ENCODE peak calls at places on chromosomes 2 and 18, in ten cellular contexts. One of them, this sample, is unnamed.

GRCh38 chr18:60067426-60068210 is 167.8 kb downstream of the PMAIP1 start:
- DNase-seq in tibial artery: no peak
- DNase-seq in fibroblast of lung: peak
- DNase-seq in tibial nerve: no peak
- DNase-seq in astrocyte of the spinal cord: no peak
- DNase-seq in fibroblast of pulmonary artery: no peak
- DNase-seq in AG09309: no peak
- DNase-seq in foreskin fibroblast: no peak
- DNase-seq in prostate gland: no peak
- DNase-seq in HFF-Myc: no peak
- DNase-seq in this sample: peak

GRCh38 chr2:86017901-86018896 is 87.5 kb downstream of the POLR1A start:
- DNase-seq in tibial artery: peak
- DNase-seq in fibroblast of lung: peak
- DNase-seq in tibial nerve: no peak
- DNase-seq in astrocyte of the spinal cord: no peak
- DNase-seq in fibroblast of pulmonary artery: no peak
- DNase-seq in AG09309: no peak
- DNase-seq in foreskin fibroblast: peak
- DNase-seq in prostate gland: peak
- DNase-seq in HFF-Myc: no peak
- DNase-seq in this sample: no peak

GRCh38 chr2:207499114-207499513 is 30.6 kb upstream of the CREB1 start:
- DNase-seq in tibial artery: no peak
- DNase-seq in fibroblast of lung: no peak
- DNase-seq in tibial nerve: no peak
- DNase-seq in astrocyte of the spinal cord: no peak
- DNase-seq in fibroblast of pulmonary artery: no peak
- DNase-seq in AG09309: no peak
- DNase-seq in foreskin fibroblast: no peak
- DNase-seq in prostate gland: no peak
- DNase-seq in HFF-Myc: no peak
- DNase-seq in this sample: no peak

GRCh38 chr2:240013343-240013742 is 11.8 kb downstream of the NDUFA10 start:
- DNase-seq in tibial artery: no peak
- DNase-seq in fibroblast of lung: peak
- DNase-seq in tibial nerve: no peak
- DNase-seq in astrocyte of the spinal cord: peak
- DNase-seq in fibroblast of pulmonary artery: peak
- DNase-seq in AG09309: no peak
- DNase-seq in foreskin fibroblast: peak
- DNase-seq in prostate gland: no peak
- DNase-seq in HFF-Myc: no peak
- DNase-seq in this sample: peak

GRCh38 chr2:96584017-96584416 is 47.5 kb downstream of the ARID5A start:
- DNase-seq in tibial artery: no peak
- DNase-seq in fibroblast of lung: peak
- DNase-seq in tibial nerve: no peak
- DNase-seq in astrocyte of the spinal cord: no peak
- DNase-seq in fibroblast of pulmonary artery: peak
- DNase-seq in AG09309: no peak
- DNase-seq in foreskin fibroblast: peak
- DNase-seq in prostate gland: no peak
- DNase-seq in HFF-Myc: no peak
- DNase-seq in this sample: no peak

GRCh38 chr2:129620411-129620810 is 359.1 kb upstream of the RAB6C start:
- DNase-seq in tibial artery: no peak
- DNase-seq in fibroblast of lung: no peak
- DNase-seq in tibial nerve: no peak
- DNase-seq in astrocyte of the spinal cord: no peak
- DNase-seq in fibroblast of pulmonary artery: no peak
- DNase-seq in AG09309: no peak
- DNase-seq in foreskin fibroblast: no peak
- DNase-seq in prostate gland: no peak
- DNase-seq in HFF-Myc: no peak
- DNase-seq in this sample: no peak

GRCh38 chr2:218831378-218831990 is at the start of gene PRKAG3:
- DNase-seq in tibial artery: peak
- DNase-seq in fibroblast of lung: no peak
- DNase-seq in tibial nerve: no peak
- DNase-seq in astrocyte of the spinal cord: no peak
- DNase-seq in fibroblast of pulmonary artery: no peak
- DNase-seq in AG09309: no peak
- DNase-seq in foreskin fibroblast: no peak
- DNase-seq in prostate gland: no peak
- DNase-seq in HFF-Myc: no peak
- DNase-seq in this sample: peak

GRCh38 chr2:113158884-113159553 is 14.8 kb upstream of the PSD4 start:
- DNase-seq in tibial artery: peak
- DNase-seq in fibroblast of lung: peak
- DNase-seq in tibial nerve: no peak
- DNase-seq in astrocyte of the spinal cord: peak
- DNase-seq in fibroblast of pulmonary artery: no peak
- DNase-seq in AG09309: no peak
- DNase-seq in foreskin fibroblast: peak
- DNase-seq in prostate gland: peak
- DNase-seq in HFF-Myc: no peak
- DNase-seq in this sample: peak

GRCh38 chr2:189639003-189639609 is 22.2 kb upstream of the ASNSD1 start:
- DNase-seq in tibial artery: no peak
- DNase-seq in fibroblast of lung: peak
- DNase-seq in tibial nerve: no peak
- DNase-seq in astrocyte of the spinal cord: no peak
- DNase-seq in fibroblast of pulmonary artery: no peak
- DNase-seq in AG09309: no peak
- DNase-seq in foreskin fibroblast: peak
- DNase-seq in prostate gland: no peak
- DNase-seq in HFF-Myc: no peak
- DNase-seq in this sample: no peak

GRCh38 chr2:96536445-96537065 is at the start of gene ARID5A:
- DNase-seq in tibial artery: peak
- DNase-seq in fibroblast of lung: peak
- DNase-seq in tibial nerve: peak
- DNase-seq in astrocyte of the spinal cord: peak
- DNase-seq in fibroblast of pulmonary artery: peak
- DNase-seq in AG09309: no peak
- DNase-seq in foreskin fibroblast: peak
- DNase-seq in prostate gland: peak
- DNase-seq in HFF-Myc: no peak
- DNase-seq in this sample: peak

GRCh38 chr2:74092236-74092635 is 55.5 kb downstream of the BOLA3 start:
- DNase-seq in tibial artery: no peak
- DNase-seq in fibroblast of lung: peak
- DNase-seq in tibial nerve: peak
- DNase-seq in astrocyte of the spinal cord: peak
- DNase-seq in fibroblast of pulmonary artery: no peak
- DNase-seq in AG09309: no peak
- DNase-seq in foreskin fibroblast: no peak
- DNase-seq in prostate gland: no peak
- DNase-seq in HFF-Myc: no peak
- DNase-seq in this sample: no peak

GRCh38 chr2:78861546-78861945 is 164.0 kb upstream of the REG3G start:
- DNase-seq in tibial artery: no peak
- DNase-seq in fibroblast of lung: no peak
- DNase-seq in tibial nerve: no peak
- DNase-seq in astrocyte of the spinal cord: no peak
- DNase-seq in fibroblast of pulmonary artery: peak
- DNase-seq in AG09309: no peak
- DNase-seq in foreskin fibroblast: no peak
- DNase-seq in prostate gland: no peak
- DNase-seq in HFF-Myc: peak
- DNase-seq in this sample: no peak

GRCh38 chr2:28583899-28584553 is 88.2 kb downstream of the PLB1 start:
- DNase-seq in tibial artery: peak
- DNase-seq in fibroblast of lung: peak
- DNase-seq in tibial nerve: peak
- DNase-seq in astrocyte of the spinal cord: peak
- DNase-seq in fibroblast of pulmonary artery: peak
- DNase-seq in AG09309: peak
- DNase-seq in foreskin fibroblast: peak
- DNase-seq in prostate gland: no peak
- DNase-seq in HFF-Myc: peak
- DNase-seq in this sample: peak

GRCh38 chr2:191846787-191847620 is at the start of gene CAVIN2:
- DNase-seq in tibial artery: peak
- DNase-seq in fibroblast of lung: peak
- DNase-seq in tibial nerve: peak
- DNase-seq in astrocyte of the spinal cord: peak
- DNase-seq in fibroblast of pulmonary artery: peak
- DNase-seq in AG09309: no peak
- DNase-seq in foreskin fibroblast: peak
- DNase-seq in prostate gland: peak
- DNase-seq in HFF-Myc: peak
- DNase-seq in this sample: peak
- H3K4me3 ChIP-seq in tibial artery: peak
- H3K4me3 ChIP-seq in fibroblast of lung: peak
- H3K4me3 ChIP-seq in tibial nerve: peak
- H3K4me3 ChIP-seq in astrocyte of the spinal cord: peak
- H3K4me3 ChIP-seq in fibroblast of pulmonary artery: peak
- H3K4me3 ChIP-seq in AG09309: peak
- H3K4me3 ChIP-seq in foreskin fibroblast: peak
- H3K4me3 ChIP-seq in prostate gland: peak
- H3K4me3 ChIP-seq in HFF-Myc: peak
- H3K4me3 ChIP-seq in this sample: peak

DNA sequence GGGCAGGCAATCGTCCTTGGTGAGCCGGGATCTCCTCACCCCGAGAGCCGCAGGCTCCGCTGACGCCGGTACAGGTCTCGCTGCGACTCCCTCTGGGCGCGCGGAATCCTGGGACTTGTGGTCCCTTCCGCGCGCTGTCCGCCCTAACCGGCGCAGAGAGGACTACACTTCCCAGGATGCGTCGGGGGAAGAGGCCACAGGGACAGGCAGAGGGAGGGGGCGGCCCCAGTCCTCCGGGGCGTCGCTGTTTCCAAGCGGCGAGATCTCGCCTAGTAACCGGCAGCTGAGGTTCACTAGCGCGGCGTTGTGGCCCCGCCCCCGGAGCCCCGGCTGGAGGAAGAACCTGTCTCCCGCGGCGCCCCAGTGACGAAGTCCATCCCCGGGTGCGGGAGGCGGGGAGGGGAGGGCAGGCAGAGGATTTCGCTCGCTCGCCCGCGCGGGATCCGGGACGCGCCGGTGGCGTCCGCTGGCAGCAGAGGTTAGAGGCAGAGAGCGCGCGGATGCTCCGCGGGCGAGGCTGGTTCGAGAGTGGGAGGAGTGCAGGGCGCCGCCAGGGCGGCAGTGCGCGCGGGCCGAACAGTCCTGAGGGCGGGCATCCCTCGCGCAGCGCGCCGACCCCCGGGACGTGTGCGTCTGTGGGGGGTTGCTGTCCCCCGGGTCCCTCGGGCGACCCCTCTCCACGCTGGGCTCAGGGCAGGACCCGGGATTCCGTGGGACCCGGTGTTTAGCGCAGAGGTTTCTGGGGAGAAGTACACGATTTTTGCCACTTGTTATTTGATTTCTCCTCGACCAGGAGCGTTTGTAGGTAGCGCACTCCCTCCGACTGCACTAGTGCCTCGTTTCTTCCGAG is at the start of gene EML6:
- DNase-seq in tibial artery: peak
- DNase-seq in fibroblast of lung: peak
- DNase-seq in tibial nerve: peak
- DNase-seq in astrocyte of the spinal cord: peak
- DNase-seq in fibroblast of pulmonary artery: peak
- DNase-seq in AG09309: peak
- DNase-seq in foreskin fibroblast: peak
- DNase-seq in prostate gland: peak
- DNase-seq in HFF-Myc: peak
- DNase-seq in this sample: peak
- TF ChIP-seq CTCF in tibial artery: peak
- TF ChIP-seq CTCF in fibroblast of lung: no peak
- TF ChIP-seq CTCF in tibial nerve: no peak
- TF ChIP-seq CTCF in astrocyte of the spinal cord: peak
- TF ChIP-seq CTCF in fibroblast of pulmonary artery: peak
- TF ChIP-seq CTCF in AG09309: peak
- TF ChIP-seq CTCF in foreskin fibroblast: peak
- TF ChIP-seq CTCF in prostate gland: peak
- TF ChIP-seq CTCF in HFF-Myc: no peak
- TF ChIP-seq CTCF in this sample: no peak

DNA sequence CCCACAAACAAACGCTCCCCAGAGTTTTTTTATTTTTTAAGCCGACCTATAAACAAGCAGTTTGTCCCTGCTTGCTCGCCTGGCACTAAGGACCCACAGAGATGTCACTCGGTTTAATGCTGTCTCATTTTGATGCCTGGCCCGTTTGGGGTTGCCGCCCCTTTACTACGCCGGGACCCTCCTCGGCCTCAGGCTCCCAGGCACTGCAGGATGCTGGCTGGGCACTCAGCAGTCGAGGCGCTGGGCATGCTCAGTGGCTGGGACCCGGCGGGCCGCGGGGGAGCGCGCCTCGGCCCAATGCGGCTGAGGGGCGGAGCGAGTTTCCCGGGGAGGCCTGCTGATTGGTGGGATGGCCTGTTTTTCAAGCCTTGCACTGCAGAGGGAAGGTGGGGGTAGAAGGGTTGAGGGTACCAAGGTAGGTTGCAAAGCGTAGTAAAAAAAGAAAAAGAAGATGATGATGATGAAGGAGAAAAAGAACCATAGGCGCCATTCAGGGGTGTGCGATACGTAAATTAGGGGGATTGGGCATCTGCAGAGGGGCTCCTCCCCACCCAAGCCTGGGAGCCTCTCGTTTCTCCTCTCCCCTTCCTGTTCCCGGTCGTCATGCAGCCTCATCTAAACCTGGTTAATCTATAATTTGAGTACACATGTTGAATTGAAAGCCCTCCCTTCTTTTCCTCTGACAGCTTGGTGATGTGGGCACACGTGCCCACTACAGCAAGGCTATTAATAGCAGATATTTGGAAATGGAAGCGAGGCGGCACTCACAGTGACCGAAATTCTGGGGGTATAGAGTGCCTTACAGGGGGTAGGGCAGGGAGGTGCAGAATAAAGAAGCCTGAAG is 1.5 kb upstream of the IRS1 start:
- DNase-seq in tibial artery: peak
- DNase-seq in fibroblast of lung: peak
- DNase-seq in tibial nerve: peak
- DNase-seq in astrocyte of the spinal cord: peak
- DNase-seq in fibroblast of pulmonary artery: peak
- DNase-seq in AG09309: no peak
- DNase-seq in foreskin fibroblast: peak
- DNase-seq in prostate gland: peak
- DNase-seq in HFF-Myc: no peak
- DNase-seq in this sample: peak
- H3K4me3 ChIP-seq in tibial artery: peak
- H3K4me3 ChIP-seq in fibroblast of lung: peak
- H3K4me3 ChIP-seq in tibial nerve: peak
- H3K4me3 ChIP-seq in astrocyte of the spinal cord: peak
- H3K4me3 ChIP-seq in fibroblast of pulmonary artery: peak
- H3K4me3 ChIP-seq in AG09309: peak
- H3K4me3 ChIP-seq in foreskin fibroblast: peak
- H3K4me3 ChIP-seq in prostate gland: peak
- H3K4me3 ChIP-seq in HFF-Myc: peak
- H3K4me3 ChIP-seq in this sample: no peak

DNA sequence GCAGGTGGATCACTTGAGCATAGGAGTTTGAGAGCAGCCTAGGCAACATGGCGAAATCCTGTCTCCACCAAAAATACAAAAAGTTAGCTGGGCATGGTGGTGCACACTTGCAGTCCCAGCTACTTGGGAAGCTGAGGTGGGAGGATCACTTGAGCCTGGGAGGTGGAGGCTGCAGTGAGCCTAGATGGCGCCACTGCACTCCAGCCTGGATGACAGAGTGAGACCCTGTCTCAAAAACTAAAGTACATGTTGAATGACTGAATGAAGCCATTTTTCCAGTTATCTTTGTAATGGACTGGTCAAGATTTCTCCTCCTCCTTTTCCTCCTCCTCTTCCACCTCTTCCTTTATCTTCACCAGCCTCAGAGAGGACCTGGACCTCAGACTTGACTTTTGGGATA is 272.0 kb downstream of the SMAD2 start:
- DNase-seq in tibial artery: no peak
- DNase-seq in fibroblast of lung: no peak
- DNase-seq in tibial nerve: no peak
- DNase-seq in astrocyte of the spinal cord: no peak
- DNase-seq in fibroblast of pulmonary artery: no peak
- DNase-seq in AG09309: no peak
- DNase-seq in foreskin fibroblast: no peak
- DNase-seq in prostate gland: no peak
- DNase-seq in HFF-Myc: no peak
- DNase-seq in this sample: no peak
- TF ChIP-seq CTCF in tibial artery: no peak
- TF ChIP-seq CTCF in fibroblast of lung: no peak
- TF ChIP-seq CTCF in tibial nerve: no peak
- TF ChIP-seq CTCF in astrocyte of the spinal cord: no peak
- TF ChIP-seq CTCF in fibroblast of pulmonary artery: no peak
- TF ChIP-seq CTCF in AG09309: no peak
- TF ChIP-seq CTCF in foreskin fibroblast: no peak
- TF ChIP-seq CTCF in prostate gland: no peak
- TF ChIP-seq CTCF in HFF-Myc: no peak
- TF ChIP-seq CTCF in this sample: no peak

This sample was measured in fibroblast of mammary gland.